ENCODE peak calls at places on chromosome 1, in five cellular contexts. D is IMR-90, Y is trophoblast cell, Q is mesendoderm, K is H1. R is an unnamed sample.

GRCh38 chr1:151282883-151283725 is 1.0 kb downstream of the ZNF687 start:
- DNase-seq in Y (peak), K (no peak), D (no peak), Q (peak), R (peak)

GRCh38 chr1:50942334-50942733 is 17.7 kb downstream of the FAF1 start:
- DNase-seq in K (no peak), D (no peak), Y (no peak), Q (no peak), R (no peak)

GRCh38 chr1:203512830-203513578 is 19.1 kb downstream of the OPTC start:
- DNase-seq in Q (peak), K (no peak), D (peak), Y (peak), R (no peak)

GRCh38 chr1:203626910-203627246 is 246 bp downstream of the ATP2B4 start:
- DNase-seq in Q (no peak), D (no peak), Y (no peak), K (no peak), R (no peak)

GRCh38 chr1:227342075-227342829 is 24.0 kb upstream of the CDC42BPA start:
- DNase-seq in Y (no peak), Q (no peak), D (no peak), K (no peak), R (no peak)

GRCh38 chr1:52348704-52349301 is 17.2 kb downstream of the CC2D1B start:
- DNase-seq in D (peak), Y (peak), K (peak), Q (peak), R (no peak)

GRCh38 chr1:25568834-25569598 is 25.6 kb downstream of the LDLRAP1 start:
- DNase-seq in D (peak), Y (peak), K (no peak), Q (peak), R (no peak)

GRCh38 chr1:1083181-1084027 is 9.3 kb upstream of the RNF223 start:
- DNase-seq in K (no peak), Q (no peak), Y (no peak), D (no peak), R (no peak)

GRCh38 chr1:208248254-208248935 is 4.2 kb upstream of the PLXNA2 start:
- DNase-seq in D (no peak), Q (no peak), Y (no peak), K (no peak), R (no peak)

GRCh38 chr1:189434461-189434860 is 1043.2 kb downstream of the BRINP3 start:
- DNase-seq in Y (no peak), K (no peak), Q (no peak), D (peak), R (no peak)

GRCh38 chr1:1101503-1101902 is 14.4 kb downstream of the C1orf159 start:
- DNase-seq in D (no peak), Y (no peak), Q (no peak), K (no peak), R (no peak)

DNA sequence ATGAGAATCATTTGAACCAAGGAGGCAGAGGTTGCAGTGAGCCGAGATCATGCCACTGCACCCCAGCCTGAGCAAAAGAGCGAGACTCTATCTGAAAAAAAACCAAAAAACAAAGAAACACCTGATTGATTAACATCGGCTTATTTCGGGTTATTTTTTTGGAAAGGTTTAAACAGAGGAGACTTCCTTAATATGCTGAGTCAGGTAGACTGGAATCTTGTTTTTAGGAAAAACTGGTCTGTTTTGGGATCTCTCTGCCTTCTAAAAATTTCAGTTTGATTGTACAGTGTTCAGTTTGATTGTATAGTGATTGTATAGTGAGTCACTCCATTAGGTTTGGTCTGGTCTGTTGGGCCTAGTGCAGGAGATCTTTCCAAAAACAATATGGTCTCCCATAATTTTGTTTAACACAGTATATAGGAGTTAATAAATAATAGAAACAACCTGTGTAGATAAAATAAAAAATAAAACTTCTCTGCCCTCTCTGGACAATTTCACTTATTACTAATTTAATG is 196.3 kb upstream of the CHRM3 start:
- DNase-seq in D (no peak), Y (no peak), Q (no peak), K (no peak), R (no peak)
- H2BK5ac ChIP-seq in D (no peak), Y (no peak), Q (no peak), K (no peak), R (no peak)

GRCh38 chr1:229128209-229128608 is 142.7 kb upstream of the RAB4A start:
- DNase-seq in K (no peak), Y (no peak), Q (no peak), D (no peak), R (no peak)

GRCh38 chr1:229127301-229127700 is 143.6 kb upstream of the RAB4A start:
- DNase-seq in Q (no peak), D (peak), K (no peak), Y (no peak), R (no peak)

GRCh38 chr1:229122606-229123005 is 148.3 kb upstream of the RAB4A start:
- DNase-seq in Q (no peak), Y (no peak), K (no peak), D (no peak), R (no peak)

GRCh38 chr1:229121845-229122436 is 149.0 kb upstream of the RAB4A start:
- DNase-seq in D (no peak), K (no peak), Q (no peak), Y (no peak), R (no peak)

GRCh38 chr1:229124471-229125198 is 146.3 kb upstream of the RAB4A start:
- DNase-seq in Y (no peak), Q (no peak), K (no peak), D (no peak), R (no peak)
- H4K8ac ChIP-seq in Y (no peak), Q (no peak), K (no peak), D (no peak), R (no peak)

GRCh38 chr1:44803062-44803311 is 2.8 kb downstream of the PLK3 start:
- DNase-seq in Y (no peak), K (no peak), D (no peak), Q (no peak), R (no peak)

GRCh38 chr1:44799770-44800584 is at the start of gene PLK3:
- DNase-seq in K (peak), Q (peak), D (peak), Y (peak), R (peak)

GRCh38 chr1:44802306-44803061 is 2.3 kb downstream of the PLK3 start:
- DNase-seq in D (no peak), Y (peak), Q (no peak), K (no peak), R (peak)

GRCh38 chr1:44803312-44804095 is 3.3 kb downstream of the PLK3 start:
- DNase-seq in D (no peak), Q (no peak), K (no peak), Y (no peak), R (no peak)

DNA sequence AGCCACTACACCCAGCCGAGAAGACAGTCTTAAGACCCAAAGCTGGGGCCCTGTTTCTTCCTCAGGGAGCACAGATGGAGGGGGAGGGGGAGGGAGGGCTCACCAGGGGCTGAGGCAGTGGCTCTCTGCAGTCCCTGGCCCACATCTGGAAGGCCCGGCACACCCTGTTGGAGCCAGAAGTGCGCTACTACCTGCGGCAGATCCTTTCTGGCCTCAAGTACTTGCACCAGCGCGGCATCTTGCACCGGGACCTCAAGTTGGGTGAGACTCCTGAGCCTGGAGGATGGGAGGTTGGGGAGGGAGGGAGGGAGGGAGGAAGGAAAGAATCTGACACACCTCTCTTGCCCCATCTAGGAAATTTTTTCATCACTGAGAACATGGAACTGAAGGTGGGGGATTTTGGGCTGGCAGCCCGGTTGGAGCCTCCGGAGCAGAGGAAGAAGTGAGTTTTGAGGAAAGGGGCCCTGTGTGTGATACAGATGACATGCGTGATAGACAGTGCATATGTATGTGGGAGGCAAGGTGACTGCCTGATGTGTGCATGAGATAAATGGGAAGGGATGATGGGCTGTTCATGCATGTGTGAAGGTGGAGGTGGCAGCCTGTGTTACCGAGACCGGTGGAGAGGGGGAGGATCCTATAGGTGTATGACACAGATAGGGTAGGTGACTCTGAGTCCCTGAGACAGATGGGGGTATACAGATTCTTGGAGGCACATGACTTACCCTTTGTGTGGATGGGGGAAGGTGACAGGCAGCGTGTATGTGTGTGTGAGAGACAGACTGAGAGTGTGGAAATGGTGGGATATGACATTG is 1.5 kb downstream of the PLK3 start:
- DNase-seq in D (no peak), K (no peak), Q (no peak), Y (peak), R (no peak)
- H3K4me3 ChIP-seq in D (peak), K (no peak), Q (no peak), Y (peak), R (peak)

DNA sequence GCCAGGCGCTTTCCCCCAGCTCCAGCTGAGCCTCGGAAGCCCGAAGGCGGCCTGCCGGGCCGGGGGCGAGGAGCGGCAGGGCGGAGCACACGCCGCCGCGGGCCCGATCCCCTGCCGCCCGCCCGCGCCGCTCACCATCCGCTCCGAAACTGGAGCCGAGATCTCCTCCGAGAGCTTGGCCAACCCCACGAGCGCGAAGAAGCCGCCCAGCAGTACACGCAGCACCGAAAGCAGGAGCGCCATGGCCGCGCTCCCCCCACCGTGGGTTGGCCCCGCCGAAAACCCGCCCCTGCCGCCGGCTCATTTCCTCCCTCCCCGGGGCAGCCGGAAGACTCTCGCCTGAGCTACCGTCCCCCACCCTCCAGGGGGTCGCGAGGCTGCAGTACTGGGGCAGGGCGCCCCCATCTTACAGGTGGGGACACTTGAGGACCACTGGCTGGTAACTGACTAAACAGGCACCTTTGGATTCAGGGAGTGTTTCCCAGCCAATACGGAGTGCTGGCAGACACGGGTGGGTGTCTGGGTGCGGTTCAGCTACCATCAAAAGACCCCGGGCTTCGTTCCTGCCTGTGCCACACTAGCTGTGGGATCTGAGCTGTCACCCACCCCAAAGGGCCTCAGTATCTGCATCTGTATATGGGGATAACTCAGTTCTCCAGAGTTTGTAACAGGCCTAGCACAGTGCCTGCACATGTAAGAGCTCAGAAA is at the start of gene TMEM35B:
- DNase-seq in Y (peak), D (peak), K (no peak), Q (peak), R (peak)
- H2BK5ac ChIP-seq in Y (peak), D (peak), K (peak), Q (peak), R (peak)

DNA sequence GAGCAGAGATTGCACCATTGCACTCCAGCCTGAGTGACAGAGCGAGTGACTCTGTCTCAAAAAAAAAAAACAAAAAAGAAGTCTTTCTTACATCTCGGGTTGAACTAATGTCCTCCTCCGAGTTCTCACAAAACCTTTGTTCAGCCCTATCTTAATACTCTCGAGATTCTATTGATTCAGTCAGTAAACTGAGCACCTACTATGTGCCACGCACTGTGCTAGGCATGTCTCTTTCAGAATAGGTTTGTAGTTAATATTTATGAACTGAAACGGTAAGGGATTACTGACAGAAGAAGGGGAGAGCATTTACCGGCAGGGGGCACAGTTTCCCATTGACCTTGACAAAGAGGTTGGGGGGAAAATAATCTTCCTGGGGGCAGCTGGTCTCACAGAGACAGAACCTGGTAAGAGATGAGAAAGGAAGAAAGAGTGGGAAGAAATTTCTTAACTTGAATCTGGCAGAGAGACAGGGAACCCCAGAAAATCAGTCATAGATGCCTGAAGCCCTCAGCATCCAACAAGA is 3.4 kb downstream of the PIAS3 start:
- DNase-seq in D (no peak), K (no peak), Q (no peak), Y (no peak), R (no peak)
- H4K8ac ChIP-seq in D (no peak), K (no peak), Q (no peak), Y (no peak), R (no peak)

DNA sequence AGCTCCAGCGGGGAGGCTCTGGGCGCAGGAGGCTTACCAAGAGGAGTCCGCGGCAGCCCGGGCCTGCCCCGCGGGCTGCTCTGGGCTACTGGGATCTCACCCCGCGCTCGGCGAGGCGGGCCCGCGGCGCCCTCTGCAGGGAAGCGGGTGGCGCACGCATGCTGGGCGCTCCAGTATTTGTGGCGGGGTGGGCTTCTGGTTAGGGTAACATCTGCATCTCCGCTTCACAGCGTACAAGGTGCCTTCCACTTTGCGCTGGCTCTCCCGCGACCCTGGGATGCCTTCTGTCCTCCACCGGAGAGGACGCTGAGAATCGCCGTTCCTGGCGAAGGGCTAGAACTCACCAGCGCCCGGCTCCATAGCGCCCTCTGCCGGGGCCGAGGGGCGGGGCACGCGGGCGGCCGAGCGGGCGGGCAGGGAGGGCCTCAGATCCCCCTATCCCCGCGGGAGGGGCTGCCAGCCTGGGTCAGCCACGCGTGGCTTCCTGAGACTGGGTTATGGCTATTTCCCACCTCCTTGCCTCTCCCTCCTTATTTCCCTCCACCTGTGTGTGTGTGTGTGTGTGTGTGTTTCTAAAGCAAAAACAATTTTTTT is 46.6 kb upstream of the CTBS start:
- DNase-seq in Q (peak), D (peak), Y (peak), K (peak), R (peak)
- H3K4me3 ChIP-seq in Q (peak), D (peak), Y (peak), K (peak), R (peak)

R was measured in neuronal stem cell.